ENCODE peak calls at places on chromosomes 11 and 22, in eight cellular contexts. One of them, this sample, is unnamed.

GRCh38 chr11:15944460-15944859 is 411.9 kb downstream of the SOX6 start:
- DNase-seq in coronary artery: peak
- DNase-seq in stimulated activated CD4-positive, alpha-beta T cell treated with anti-CD3 and anti-CD28 coated beads, Interleukin-12 subunit alpha, Interleukin-12 subunit beta, amount 100 ng/mL, for 48 hours: no peak
- DNase-seq in A673: no peak
- DNase-seq in fibroblast of mammary gland: no peak
- DNase-seq in effector memory CD8-positive, alpha-beta T cell: no peak
- DNase-seq in cardiac muscle cell: peak
- DNase-seq in BJ: no peak
- DNase-seq in this sample: no peak

GRCh38 chr11:118106789-118107335 is 20.1 kb upstream of the SMIM35 start:
- DNase-seq in coronary artery: no peak
- DNase-seq in A673: no peak
- DNase-seq in fibroblast of mammary gland: no peak
- DNase-seq in cardiac muscle cell: peak
- DNase-seq in effector memory CD8-positive, alpha-beta T cell: no peak
- DNase-seq in stimulated activated CD4-positive, alpha-beta T cell treated with anti-CD3 and anti-CD28 coated beads, Interleukin-12 subunit alpha, Interleukin-12 subunit beta, amount 100 ng/mL, for 48 hours: no peak
- DNase-seq in BJ: no peak
- DNase-seq in this sample: no peak

GRCh38 chr22:45317551-45318167 is 7.9 kb downstream of the FAM118A start:
- DNase-seq in A673: peak
- DNase-seq in cardiac muscle cell: peak
- DNase-seq in coronary artery: peak
- DNase-seq in fibroblast of mammary gland: peak
- DNase-seq in effector memory CD8-positive, alpha-beta T cell: peak
- DNase-seq in stimulated activated CD4-positive, alpha-beta T cell treated with anti-CD3 and anti-CD28 coated beads, Interleukin-12 subunit alpha, Interleukin-12 subunit beta, amount 100 ng/mL, for 48 hours: no peak
- DNase-seq in BJ: no peak
- DNase-seq in this sample: no peak

GRCh38 chr11:127042445-127042844 is 41.9 kb upstream of the KIRREL3 start:
- DNase-seq in fibroblast of mammary gland: peak
- DNase-seq in BJ: peak
- DNase-seq in effector memory CD8-positive, alpha-beta T cell: no peak
- DNase-seq in cardiac muscle cell: no peak
- DNase-seq in stimulated activated CD4-positive, alpha-beta T cell treated with anti-CD3 and anti-CD28 coated beads, Interleukin-12 subunit alpha, Interleukin-12 subunit beta, amount 100 ng/mL, for 48 hours: no peak
- DNase-seq in coronary artery: no peak
- DNase-seq in A673: no peak
- DNase-seq in this sample: no peak

GRCh38 chr11:120199613-120200012 is 11.2 kb upstream of the OAF start:
- DNase-seq in effector memory CD8-positive, alpha-beta T cell: no peak
- DNase-seq in A673: no peak
- DNase-seq in coronary artery: no peak
- DNase-seq in fibroblast of mammary gland: no peak
- DNase-seq in BJ: no peak
- DNase-seq in cardiac muscle cell: no peak
- DNase-seq in stimulated activated CD4-positive, alpha-beta T cell treated with anti-CD3 and anti-CD28 coated beads, Interleukin-12 subunit alpha, Interleukin-12 subunit beta, amount 100 ng/mL, for 48 hours: no peak
- DNase-seq in this sample: no peak

GRCh38 chr11:77821349-77821851 is 456 bp downstream of the AAMDC start:
- DNase-seq in effector memory CD8-positive, alpha-beta T cell: peak
- DNase-seq in stimulated activated CD4-positive, alpha-beta T cell treated with anti-CD3 and anti-CD28 coated beads, Interleukin-12 subunit alpha, Interleukin-12 subunit beta, amount 100 ng/mL, for 48 hours: no peak
- DNase-seq in BJ: no peak
- DNase-seq in cardiac muscle cell: peak
- DNase-seq in A673: peak
- DNase-seq in fibroblast of mammary gland: peak
- DNase-seq in coronary artery: peak
- DNase-seq in this sample: no peak

GRCh38 chr11:41301023-41301422 is 158.4 kb downstream of the LRRC4C start:
- DNase-seq in stimulated activated CD4-positive, alpha-beta T cell treated with anti-CD3 and anti-CD28 coated beads, Interleukin-12 subunit alpha, Interleukin-12 subunit beta, amount 100 ng/mL, for 48 hours: no peak
- DNase-seq in fibroblast of mammary gland: no peak
- DNase-seq in coronary artery: no peak
- DNase-seq in effector memory CD8-positive, alpha-beta T cell: no peak
- DNase-seq in BJ: no peak
- DNase-seq in cardiac muscle cell: peak
- DNase-seq in A673: peak
- DNase-seq in this sample: no peak

GRCh38 chr11:62431171-62431895 is 12.5 kb downstream of the SCGB1A1 start:
- DNase-seq in effector memory CD8-positive, alpha-beta T cell: no peak
- DNase-seq in cardiac muscle cell: peak
- DNase-seq in A673: no peak
- DNase-seq in fibroblast of mammary gland: peak
- DNase-seq in stimulated activated CD4-positive, alpha-beta T cell treated with anti-CD3 and anti-CD28 coated beads, Interleukin-12 subunit alpha, Interleukin-12 subunit beta, amount 100 ng/mL, for 48 hours: no peak
- DNase-seq in coronary artery: no peak
- DNase-seq in BJ: peak
- DNase-seq in this sample: no peak

GRCh38 chr11:128507936-128508335 is 79.4 kb downstream of the ETS1 start:
- DNase-seq in fibroblast of mammary gland: peak
- DNase-seq in cardiac muscle cell: no peak
- DNase-seq in BJ: no peak
- DNase-seq in coronary artery: no peak
- DNase-seq in A673: no peak
- DNase-seq in effector memory CD8-positive, alpha-beta T cell: no peak
- DNase-seq in stimulated activated CD4-positive, alpha-beta T cell treated with anti-CD3 and anti-CD28 coated beads, Interleukin-12 subunit alpha, Interleukin-12 subunit beta, amount 100 ng/mL, for 48 hours: no peak
- DNase-seq in this sample: no peak

GRCh38 chr22:27601195-27601594 is 200.4 kb downstream of the MN1 start:
- DNase-seq in A673: no peak
- DNase-seq in BJ: no peak
- DNase-seq in coronary artery: no peak
- DNase-seq in cardiac muscle cell: peak
- DNase-seq in stimulated activated CD4-positive, alpha-beta T cell treated with anti-CD3 and anti-CD28 coated beads, Interleukin-12 subunit alpha, Interleukin-12 subunit beta, amount 100 ng/mL, for 48 hours: no peak
- DNase-seq in effector memory CD8-positive, alpha-beta T cell: no peak
- DNase-seq in fibroblast of mammary gland: no peak
- DNase-seq in this sample: no peak

GRCh38 chr11:116132273-116132978 is 628.2 kb upstream of the CADM1 start:
- DNase-seq in coronary artery: peak
- DNase-seq in A673: no peak
- DNase-seq in fibroblast of mammary gland: no peak
- DNase-seq in effector memory CD8-positive, alpha-beta T cell: no peak
- DNase-seq in stimulated activated CD4-positive, alpha-beta T cell treated with anti-CD3 and anti-CD28 coated beads, Interleukin-12 subunit alpha, Interleukin-12 subunit beta, amount 100 ng/mL, for 48 hours: no peak
- DNase-seq in cardiac muscle cell: no peak
- DNase-seq in BJ: no peak
- DNase-seq in this sample: no peak

GRCh38 chr22:30876925-30877553 is 91.5 kb downstream of the MORC2 start:
- DNase-seq in effector memory CD8-positive, alpha-beta T cell: no peak
- DNase-seq in stimulated activated CD4-positive, alpha-beta T cell treated with anti-CD3 and anti-CD28 coated beads, Interleukin-12 subunit alpha, Interleukin-12 subunit beta, amount 100 ng/mL, for 48 hours: no peak
- DNase-seq in coronary artery: no peak
- DNase-seq in A673: peak
- DNase-seq in fibroblast of mammary gland: peak
- DNase-seq in cardiac muscle cell: peak
- DNase-seq in BJ: no peak
- DNase-seq in this sample: no peak

GRCh38 chr11:95923730-95924413 is at the start of gene MTMR2:
- DNase-seq in effector memory CD8-positive, alpha-beta T cell: peak
- DNase-seq in BJ: no peak
- DNase-seq in stimulated activated CD4-positive, alpha-beta T cell treated with anti-CD3 and anti-CD28 coated beads, Interleukin-12 subunit alpha, Interleukin-12 subunit beta, amount 100 ng/mL, for 48 hours: peak
- DNase-seq in fibroblast of mammary gland: peak
- DNase-seq in coronary artery: peak
- DNase-seq in cardiac muscle cell: peak
- DNase-seq in A673: peak
- DNase-seq in this sample: peak

GRCh38 chr22:36838119-36839030 is 21.5 kb upstream of the PVALB start:
- DNase-seq in BJ: no peak
- DNase-seq in cardiac muscle cell: no peak
- DNase-seq in effector memory CD8-positive, alpha-beta T cell: no peak
- DNase-seq in A673: no peak
- DNase-seq in fibroblast of mammary gland: no peak
- DNase-seq in stimulated activated CD4-positive, alpha-beta T cell treated with anti-CD3 and anti-CD28 coated beads, Interleukin-12 subunit alpha, Interleukin-12 subunit beta, amount 100 ng/mL, for 48 hours: no peak
- DNase-seq in coronary artery: no peak
- DNase-seq in this sample: no peak

GRCh38 chr22:43474161-43475101 is 62.6 kb downstream of the MPPED1 start:
- DNase-seq in fibroblast of mammary gland: no peak
- DNase-seq in BJ: no peak
- DNase-seq in effector memory CD8-positive, alpha-beta T cell: no peak
- DNase-seq in coronary artery: no peak
- DNase-seq in stimulated activated CD4-positive, alpha-beta T cell treated with anti-CD3 and anti-CD28 coated beads, Interleukin-12 subunit alpha, Interleukin-12 subunit beta, amount 100 ng/mL, for 48 hours: no peak
- DNase-seq in cardiac muscle cell: no peak
- DNase-seq in A673: no peak
- DNase-seq in this sample: no peak

GRCh38 chr11:1111545-1112212 is 37.0 kb downstream of the MUC2 start:
- DNase-seq in cardiac muscle cell: no peak
- DNase-seq in stimulated activated CD4-positive, alpha-beta T cell treated with anti-CD3 and anti-CD28 coated beads, Interleukin-12 subunit alpha, Interleukin-12 subunit beta, amount 100 ng/mL, for 48 hours: no peak
- DNase-seq in fibroblast of mammary gland: no peak
- DNase-seq in BJ: no peak
- DNase-seq in A673: no peak
- DNase-seq in effector memory CD8-positive, alpha-beta T cell: no peak
- DNase-seq in coronary artery: peak
- DNase-seq in this sample: no peak

GRCh38 chr11:129998905-129999304 is 3.7 kb downstream of the PRDM10 start:
- DNase-seq in coronary artery: no peak
- DNase-seq in cardiac muscle cell: no peak
- DNase-seq in fibroblast of mammary gland: no peak
- DNase-seq in A673: no peak
- DNase-seq in effector memory CD8-positive, alpha-beta T cell: no peak
- DNase-seq in stimulated activated CD4-positive, alpha-beta T cell treated with anti-CD3 and anti-CD28 coated beads, Interleukin-12 subunit alpha, Interleukin-12 subunit beta, amount 100 ng/mL, for 48 hours: no peak
- DNase-seq in BJ: no peak
- DNase-seq in this sample: no peak

GRCh38 chr11:119207300-119207570 is 1.1 kb downstream of the CBL start:
- DNase-seq in stimulated activated CD4-positive, alpha-beta T cell treated with anti-CD3 and anti-CD28 coated beads, Interleukin-12 subunit alpha, Interleukin-12 subunit beta, amount 100 ng/mL, for 48 hours: no peak
- DNase-seq in effector memory CD8-positive, alpha-beta T cell: no peak
- DNase-seq in A673: no peak
- DNase-seq in fibroblast of mammary gland: no peak
- DNase-seq in BJ: no peak
- DNase-seq in coronary artery: no peak
- DNase-seq in cardiac muscle cell: peak
- DNase-seq in this sample: no peak

GRCh38 chr22:42622061-42622710 is 7.5 kb upstream of the POLDIP3 start:
- DNase-seq in BJ: no peak
- DNase-seq in stimulated activated CD4-positive, alpha-beta T cell treated with anti-CD3 and anti-CD28 coated beads, Interleukin-12 subunit alpha, Interleukin-12 subunit beta, amount 100 ng/mL, for 48 hours: no peak
- DNase-seq in cardiac muscle cell: no peak
- DNase-seq in effector memory CD8-positive, alpha-beta T cell: no peak
- DNase-seq in fibroblast of mammary gland: no peak
- DNase-seq in coronary artery: no peak
- DNase-seq in A673: no peak
- DNase-seq in this sample: no peak

GRCh38 chr22:31488988-31489617 is 539 bp downstream of the EIF4ENIF1 start:
- DNase-seq in effector memory CD8-positive, alpha-beta T cell: peak
- DNase-seq in cardiac muscle cell: peak
- DNase-seq in stimulated activated CD4-positive, alpha-beta T cell treated with anti-CD3 and anti-CD28 coated beads, Interleukin-12 subunit alpha, Interleukin-12 subunit beta, amount 100 ng/mL, for 48 hours: no peak
- DNase-seq in fibroblast of mammary gland: no peak
- DNase-seq in A673: peak
- DNase-seq in BJ: no peak
- DNase-seq in coronary artery: peak
- DNase-seq in this sample: peak

GRCh38 chr11:120563698-120564572 is 52.4 kb downstream of the GRIK4 start:
- DNase-seq in stimulated activated CD4-positive, alpha-beta T cell treated with anti-CD3 and anti-CD28 coated beads, Interleukin-12 subunit alpha, Interleukin-12 subunit beta, amount 100 ng/mL, for 48 hours: no peak
- DNase-seq in cardiac muscle cell: peak
- DNase-seq in coronary artery: no peak
- DNase-seq in A673: peak
- DNase-seq in fibroblast of mammary gland: no peak
- DNase-seq in effector memory CD8-positive, alpha-beta T cell: no peak
- DNase-seq in BJ: no peak
- DNase-seq in this sample: no peak

GRCh38 chr22:49412236-49412635 is 415.4 kb downstream of the BRD1 start:
- DNase-seq in effector memory CD8-positive, alpha-beta T cell: no peak
- DNase-seq in A673: no peak
- DNase-seq in BJ: no peak
- DNase-seq in stimulated activated CD4-positive, alpha-beta T cell treated with anti-CD3 and anti-CD28 coated beads, Interleukin-12 subunit alpha, Interleukin-12 subunit beta, amount 100 ng/mL, for 48 hours: no peak
- DNase-seq in cardiac muscle cell: no peak
- DNase-seq in coronary artery: no peak
- DNase-seq in fibroblast of mammary gland: no peak
- DNase-seq in this sample: no peak

GRCh38 chr11:131810511-131810910 is 440.1 kb downstream of the NTM start:
- DNase-seq in cardiac muscle cell: no peak
- DNase-seq in BJ: no peak
- DNase-seq in stimulated activated CD4-positive, alpha-beta T cell treated with anti-CD3 and anti-CD28 coated beads, Interleukin-12 subunit alpha, Interleukin-12 subunit beta, amount 100 ng/mL, for 48 hours: no peak
- DNase-seq in A673: no peak
- DNase-seq in coronary artery: no peak
- DNase-seq in effector memory CD8-positive, alpha-beta T cell: no peak
- DNase-seq in fibroblast of mammary gland: no peak
- DNase-seq in this sample: no peak

GRCh38 chr11:1261241-1262071 is 38.6 kb downstream of the MUC5B start:
- DNase-seq in fibroblast of mammary gland: no peak
- DNase-seq in cardiac muscle cell: no peak
- DNase-seq in BJ: no peak
- DNase-seq in coronary artery: no peak
- DNase-seq in stimulated activated CD4-positive, alpha-beta T cell treated with anti-CD3 and anti-CD28 coated beads, Interleukin-12 subunit alpha, Interleukin-12 subunit beta, amount 100 ng/mL, for 48 hours: no peak
- DNase-seq in effector memory CD8-positive, alpha-beta T cell: no peak
- DNase-seq in A673: no peak
- DNase-seq in this sample: no peak

GRCh38 chr11:120815260-120816100 is 208.4 kb upstream of the TBCEL start:
- DNase-seq in stimulated activated CD4-positive, alpha-beta T cell treated with anti-CD3 and anti-CD28 coated beads, Interleukin-12 subunit alpha, Interleukin-12 subunit beta, amount 100 ng/mL, for 48 hours: no peak
- DNase-seq in cardiac muscle cell: no peak
- DNase-seq in A673: no peak
- DNase-seq in effector memory CD8-positive, alpha-beta T cell: no peak
- DNase-seq in BJ: no peak
- DNase-seq in coronary artery: no peak
- DNase-seq in fibroblast of mammary gland: no peak
- DNase-seq in this sample: no peak

GRCh38 chr11:57566564-57567209 is 785 bp downstream of the UBE2L6 start:
- DNase-seq in cardiac muscle cell: peak
- DNase-seq in fibroblast of mammary gland: peak
- DNase-seq in BJ: no peak
- DNase-seq in effector memory CD8-positive, alpha-beta T cell: no peak
- DNase-seq in stimulated activated CD4-positive, alpha-beta T cell treated with anti-CD3 and anti-CD28 coated beads, Interleukin-12 subunit alpha, Interleukin-12 subunit beta, amount 100 ng/mL, for 48 hours: peak
- DNase-seq in coronary artery: no peak
- DNase-seq in A673: no peak
- DNase-seq in this sample: no peak

GRCh38 chr11:61918251-61919112 is 1.1 kb upstream of the RAB3IL1 start:
- DNase-seq in fibroblast of mammary gland: peak
- DNase-seq in coronary artery: peak
- DNase-seq in effector memory CD8-positive, alpha-beta T cell: no peak
- DNase-seq in BJ: no peak
- DNase-seq in A673: no peak
- DNase-seq in stimulated activated CD4-positive, alpha-beta T cell treated with anti-CD3 and anti-CD28 coated beads, Interleukin-12 subunit alpha, Interleukin-12 subunit beta, amount 100 ng/mL, for 48 hours: no peak
- DNase-seq in cardiac muscle cell: peak
- DNase-seq in this sample: no peak

GRCh38 chr11:66469441-66469840 is 2.7 kb downstream of the PELI3 start:
- DNase-seq in fibroblast of mammary gland: no peak
- DNase-seq in cardiac muscle cell: no peak
- DNase-seq in A673: no peak
- DNase-seq in BJ: no peak
- DNase-seq in stimulated activated CD4-positive, alpha-beta T cell treated with anti-CD3 and anti-CD28 coated beads, Interleukin-12 subunit alpha, Interleukin-12 subunit beta, amount 100 ng/mL, for 48 hours: no peak
- DNase-seq in effector memory CD8-positive, alpha-beta T cell: no peak
- DNase-seq in coronary artery: no peak
- DNase-seq in this sample: no peak

GRCh38 chr11:119751281-119752060 is 22.5 kb upstream of the NECTIN1 start:
- DNase-seq in BJ: no peak
- DNase-seq in effector memory CD8-positive, alpha-beta T cell: no peak
- DNase-seq in stimulated activated CD4-positive, alpha-beta T cell treated with anti-CD3 and anti-CD28 coated beads, Interleukin-12 subunit alpha, Interleukin-12 subunit beta, amount 100 ng/mL, for 48 hours: no peak
- DNase-seq in A673: no peak
- DNase-seq in cardiac muscle cell: no peak
- DNase-seq in coronary artery: no peak
- DNase-seq in fibroblast of mammary gland: no peak
- DNase-seq in this sample: peak

GRCh38 chr11:84719935-84720577 is 907.1 kb downstream of the DLG2 start:
- DNase-seq in A673: peak
- DNase-seq in stimulated activated CD4-positive, alpha-beta T cell treated with anti-CD3 and anti-CD28 coated beads, Interleukin-12 subunit alpha, Interleukin-12 subunit beta, amount 100 ng/mL, for 48 hours: no peak
- DNase-seq in coronary artery: no peak
- DNase-seq in cardiac muscle cell: no peak
- DNase-seq in BJ: no peak
- DNase-seq in effector memory CD8-positive, alpha-beta T cell: no peak
- DNase-seq in fibroblast of mammary gland: no peak
- DNase-seq in this sample: no peak

GRCh38 chr11:122230387-122230760 is 114.4 kb upstream of the BLID start:
- DNase-seq in stimulated activated CD4-positive, alpha-beta T cell treated with anti-CD3 and anti-CD28 coated beads, Interleukin-12 subunit alpha, Interleukin-12 subunit beta, amount 100 ng/mL, for 48 hours: no peak
- DNase-seq in cardiac muscle cell: no peak
- DNase-seq in fibroblast of mammary gland: peak
- DNase-seq in effector memory CD8-positive, alpha-beta T cell: no peak
- DNase-seq in coronary artery: no peak
- DNase-seq in BJ: no peak
- DNase-seq in A673: no peak
- DNase-seq in this sample: no peak

GRCh38 chr22:42769574-42770447 is 49.1 kb upstream of the A4GALT start:
- DNase-seq in coronary artery: no peak
- DNase-seq in stimulated activated CD4-positive, alpha-beta T cell treated with anti-CD3 and anti-CD28 coated beads, Interleukin-12 subunit alpha, Interleukin-12 subunit beta, amount 100 ng/mL, for 48 hours: no peak
- DNase-seq in BJ: no peak
- DNase-seq in A673: no peak
- DNase-seq in cardiac muscle cell: peak
- DNase-seq in fibroblast of mammary gland: peak
- DNase-seq in effector memory CD8-positive, alpha-beta T cell: no peak
- DNase-seq in this sample: peak

GRCh38 chr11:78310500-78310909 is 107.1 kb downstream of the GAB2 start:
- DNase-seq in coronary artery: no peak
- DNase-seq in A673: no peak
- DNase-seq in BJ: no peak
- DNase-seq in stimulated activated CD4-positive, alpha-beta T cell treated with anti-CD3 and anti-CD28 coated beads, Interleukin-12 subunit alpha, Interleukin-12 subunit beta, amount 100 ng/mL, for 48 hours: no peak
- DNase-seq in cardiac muscle cell: peak
- DNase-seq in effector memory CD8-positive, alpha-beta T cell: no peak
- DNase-seq in fibroblast of mammary gland: peak
- DNase-seq in this sample: peak

GRCh38 chr22:40498454-40499186 is 128.2 kb downstream of the SGSM3 start:
- DNase-seq in stimulated activated CD4-positive, alpha-beta T cell treated with anti-CD3 and anti-CD28 coated beads, Interleukin-12 subunit alpha, Interleukin-12 subunit beta, amount 100 ng/mL, for 48 hours: no peak
- DNase-seq in effector memory CD8-positive, alpha-beta T cell: no peak
- DNase-seq in cardiac muscle cell: peak
- DNase-seq in coronary artery: no peak
- DNase-seq in BJ: peak
- DNase-seq in A673: no peak
- DNase-seq in fibroblast of mammary gland: peak
- DNase-seq in this sample: peak

This sample was measured in GM19239.